ENCODE peak calls at places on chromosomes 13 and 19, in six cellular contexts. E, X, V, A, H and C are unnamed samples.

GRCh38 chr13:36891752-36892151 is 28.3 kb downstream of the SMAD9 start:
- DNase-seq in V (no peak), A (no peak), E (no peak), H (peak), X (no peak), C (no peak)

GRCh38 chr13:27339299-27339698 is 68.7 kb downstream of the RASL11A start:
- DNase-seq in H (peak), X (no peak), E (peak), A (peak), V (no peak), C (peak)

GRCh38 chr19:58518261-58519086 is 1.1 kb downstream of the ZBTB45 start:
- DNase-seq in E (no peak), X (no peak), V (no peak), A (peak), H (peak), C (no peak)

GRCh38 chr13:108044929-108045328 is 170.4 kb downstream of the LIG4 start:
- DNase-seq in H (no peak), X (no peak), V (no peak), A (no peak), E (no peak), C (no peak)

GRCh38 chr19:18173572-18174294 is at the start of gene IFI30:
- DNase-seq in X (peak), E (peak), V (no peak), A (peak), H (peak), C (peak)

GRCh38 chr19:30065680-30066606 is 123.9 kb downstream of the URI1 start:
- DNase-seq in E (no peak), A (no peak), V (no peak), H (no peak), X (no peak), C (no peak)

GRCh38 chr13:111265701-111266035 is 54.8 kb upstream of the TEX29 start:
- DNase-seq in H (no peak), A (no peak), X (no peak), E (no peak), V (no peak), C (no peak)

GRCh38 chr13:28401303-28402056 is 93.4 kb downstream of the FLT1 start:
- DNase-seq in H (peak), V (no peak), A (no peak), E (no peak), X (no peak), C (no peak)

GRCh38 chr13:65597839-65598818 is 1632.0 kb downstream of the PCDH9 start:
- DNase-seq in H (peak), X (no peak), V (no peak), A (no peak), E (no peak), C (no peak)

GRCh38 chr13:24692541-24692940 is 12.3 kb downstream of the ATP12A start:
- DNase-seq in A (no peak), V (no peak), X (no peak), E (no peak), H (peak), C (no peak)

GRCh38 chr19:32202244-32202643 is 143.2 kb upstream of the ZNF507 start:
- DNase-seq in X (no peak), V (no peak), H (no peak), A (no peak), E (no peak), C (no peak)

GRCh38 chr13:70206671-70207070 is 98.4 kb upstream of the KLHL1 start:
- DNase-seq in V (no peak), E (no peak), H (no peak), X (no peak), A (no peak), C (no peak)